ENCODE peak calls at places on chromosomes 3 and 15, in four cellular contexts. Q is sigmoid colon, I is A549, Y is spleen. E is an unnamed sample.
A peak's percentile ranks its signal among the peaks of the same experiment; 100 is the strongest.

GRCh38 chr3:77373619-77374018 is 333.7 kb downstream of the ROBO2 start:
- DNase-seq in Q (no peak), I (no peak), Y (no peak), E (no peak)

GRCh38 chr15:98899266-98900021 is 108.1 kb downstream of the PGPEP1L start:
- DNase-seq in Q (no peak), I (no peak), Y (peak; percentile 83), E (no peak)

GRCh38 chr3:37909067-37909911 is 47.6 kb downstream of the CTDSPL start:
- DNase-seq in Q (no peak), I (no peak), Y (no peak), E (no peak)

GRCh38 chr3:17032407-17033034 is 147.8 kb downstream of the PLCL2 start:
- DNase-seq in Q (no peak), I (peak; percentile 45), Y (no peak), E (no peak)

GRCh38 chr3:61526307-61526706 is 35.1 kb upstream of the PTPRG start:
- DNase-seq in Q (no peak), I (no peak), Y (no peak), E (no peak)

GRCh38 chr3:23316924-23317323 is 113.8 kb downstream of the UBE2E2 start:
- DNase-seq in Q (no peak), I (no peak), Y (no peak), E (no peak)

GRCh38 chr3:100401674-100402036 is 316 bp downstream of the LNP1 start:
- DNase-seq in Q (peak; percentile 71), I (no peak), Y (peak; percentile 86), E (peak; percentile 32)

GRCh38 chr15:99451484-99451883 is 114.3 kb upstream of the MEF2A start:
- DNase-seq in Q (peak; percentile 35), I (no peak), Y (no peak), E (no peak)

GRCh38 chr15:98853593-98854420 is 153.8 kb downstream of the PGPEP1L start:
- DNase-seq in Q (peak; percentile 75), I (no peak), Y (peak; percentile 77), E (no peak)

GRCh38 chr3:195905970-195906864 is 2.1 kb downstream of the TNK2 start:
- DNase-seq in Q (peak; percentile 44), I (no peak), Y (peak; percentile 69), E (no peak)

GRCh38 chr3:194587438-194587931 is 45.7 kb downstream of the TMEM44 start:
- DNase-seq in Q (no peak), I (no peak), Y (no peak), E (peak; percentile 35)

GRCh38 chr15:67198157-67198754 is 56.2 kb downstream of the AAGAB start:
- DNase-seq in Q (no peak), I (no peak), Y (no peak), E (no peak)

GRCh38 chr3:396293-396692 is 199.7 kb downstream of the CHL1 start:
- DNase-seq in Q (no peak), I (no peak), Y (no peak), E (no peak)

GRCh38 chr15:41801185-41801584 is 26.7 kb upstream of the JMJD7 start:
- DNase-seq in Q (no peak), I (no peak), Y (no peak), E (peak; percentile 67)

GRCh38 chr3:189941679-189942078 is 179.0 kb downstream of the P3H2 start:
- DNase-seq in Q (no peak), I (peak; percentile 41), Y (no peak), E (no peak)

GRCh38 chr15:76330281-76330680 is 6.3 kb upstream of the ISL2 start:
- DNase-seq in Q (peak; percentile 80), I (peak; percentile 90), Y (no peak), E (peak; percentile 68)

GRCh38 chr3:189586941-189587687 is 44.1 kb upstream of the TP63 start:
- DNase-seq in Q (no peak), I (no peak), Y (no peak), E (no peak)

DNA sequence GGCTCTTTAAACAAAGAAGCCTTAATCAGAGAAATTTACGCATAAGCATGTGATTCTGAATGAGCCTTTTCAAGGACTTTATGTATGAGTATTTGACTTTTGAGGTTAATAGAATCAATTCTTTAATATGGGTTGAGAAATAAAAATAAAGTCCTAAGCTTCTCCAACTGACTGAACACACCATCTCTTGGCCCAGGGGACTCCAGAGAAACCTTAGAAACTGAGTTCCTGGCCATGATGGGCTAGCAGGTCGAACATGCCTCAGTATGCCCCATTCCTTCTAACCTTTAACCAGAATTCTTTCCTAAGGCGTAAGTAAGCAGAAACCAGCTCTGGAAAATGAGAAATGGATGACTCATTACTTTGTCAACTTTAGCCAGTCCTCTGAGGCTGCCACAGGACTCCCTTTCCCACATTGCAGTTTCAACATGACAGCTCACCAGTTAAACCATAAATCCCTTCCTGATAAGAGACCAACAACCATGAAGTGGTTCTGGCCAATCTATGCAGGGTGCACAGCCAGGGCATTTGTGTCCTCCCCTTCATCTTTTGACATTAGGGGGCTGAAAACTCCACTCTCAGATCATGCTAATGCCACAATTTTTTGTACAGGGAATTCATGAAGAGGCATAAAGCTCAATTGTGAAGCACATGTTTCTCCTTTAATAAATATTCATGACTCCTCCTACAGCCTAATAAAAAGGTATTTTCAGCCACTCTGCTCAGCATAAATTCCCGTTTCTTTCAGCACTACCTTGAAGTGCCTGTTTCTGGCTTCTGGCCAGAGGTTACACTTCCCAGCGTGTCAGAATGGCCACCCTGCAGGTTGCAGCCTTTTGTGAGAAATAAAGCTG is 33.3 kb downstream of the TM4SF18 start:
- DNase-seq in Q (no peak), I (peak; percentile 65), Y (no peak), E (peak; percentile 71)
- TF ChIP-seq POLR2A in Q (no peak), I (no peak), Y (no peak), E (no peak)

DNA sequence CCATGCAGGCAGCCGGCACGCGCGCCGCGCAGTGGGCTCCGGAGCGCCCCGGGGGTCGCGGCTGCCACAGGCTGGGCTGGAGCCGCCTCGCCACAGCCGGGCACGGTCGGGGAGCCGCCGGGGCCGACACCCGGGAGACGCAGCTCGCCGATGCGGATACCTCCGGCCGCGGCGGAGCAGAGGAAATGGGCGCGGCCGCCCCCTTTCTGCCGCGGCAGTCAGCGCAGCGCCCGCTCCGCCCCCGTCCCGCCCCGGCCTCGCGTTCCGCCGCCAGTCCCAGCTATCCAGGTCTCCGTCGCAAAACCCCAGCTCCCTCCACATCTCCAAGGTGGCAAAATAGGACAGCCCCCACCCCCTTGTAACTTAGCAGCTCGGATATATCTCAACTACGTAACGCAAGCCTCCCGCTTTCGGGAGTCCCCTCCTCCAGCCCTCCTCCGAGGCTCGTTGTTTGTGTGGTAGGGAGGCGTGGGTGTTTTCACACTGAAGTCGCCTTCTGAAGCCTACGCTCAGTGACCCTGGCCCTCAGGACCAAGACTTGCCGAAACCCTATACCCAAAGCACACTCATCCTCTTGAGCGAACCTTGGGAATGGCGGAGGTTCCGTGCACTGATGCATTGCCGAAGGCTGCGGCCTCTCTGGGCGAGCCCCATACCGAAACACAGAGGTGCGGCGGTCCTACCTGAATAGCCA is at the start of gene SH3BP5:
- DNase-seq in Q (peak; percentile 85), I (peak; percentile 81), Y (peak; percentile 97), E (peak; percentile 84)
- TF ChIP-seq POLR2A in Q (no peak), I (peak; percentile 61), Y (peak; percentile 58), E (peak; percentile 12)

DNA sequence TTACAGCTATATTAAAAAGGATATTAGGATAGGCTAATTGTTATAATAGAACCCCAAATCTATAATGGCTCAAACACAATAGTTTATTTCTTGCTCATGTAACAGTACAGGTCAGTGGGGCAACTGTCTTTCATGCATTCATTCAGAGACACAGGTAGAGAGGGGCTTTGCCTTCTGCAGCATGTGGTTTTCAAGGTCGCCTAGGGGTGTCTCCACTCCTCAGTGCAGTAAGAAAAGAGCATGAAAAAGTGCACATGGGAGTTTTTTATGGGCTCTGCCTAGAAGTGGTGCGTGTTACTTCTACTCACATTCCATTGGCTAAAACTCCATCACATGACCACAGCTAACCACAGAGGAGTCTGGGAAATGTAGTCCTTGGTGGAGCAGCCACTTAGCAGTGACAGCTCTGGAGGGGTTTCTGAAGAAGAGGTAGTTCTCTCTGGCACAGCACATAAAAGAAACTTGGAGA is 1.8 kb downstream of the ZBTB38 start:
- DNase-seq in Q (peak; percentile 81), I (peak; percentile 69), Y (no peak), E (peak; percentile 36)
- TF ChIP-seq POLR2A in Q (no peak), I (no peak), Y (no peak), E (peak; percentile 53)

DNA sequence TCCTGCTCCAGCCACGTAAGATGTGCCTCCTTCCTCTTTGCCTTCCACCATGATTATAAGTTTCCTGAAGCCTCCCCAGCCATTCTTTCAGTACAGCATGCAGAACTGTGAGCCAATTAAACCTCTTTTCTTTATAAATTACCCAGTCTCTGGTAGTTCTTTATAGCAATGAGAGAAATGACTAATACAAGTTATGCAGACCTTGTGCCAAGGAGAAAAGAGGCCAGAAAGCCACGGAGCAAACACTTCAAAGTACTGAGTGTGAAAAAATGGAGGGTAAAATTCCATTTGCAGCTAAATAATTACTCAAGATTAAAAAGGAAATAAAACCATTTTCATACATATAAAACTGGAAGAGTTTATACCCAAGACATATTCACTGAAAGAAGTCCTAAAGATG is 213.6 kb upstream of the LINGO1 start:
- DNase-seq in Q (no peak), I (no peak), Y (no peak), E (no peak)
- TF ChIP-seq POLR2A in Q (no peak), I (no peak), Y (no peak), E (no peak)

GRCh38 chr15:96564546-96564945 is 234.0 kb downstream of the NR2F2 start:
- DNase-seq in Q (no peak), I (no peak), Y (no peak), E (no peak)
- TF ChIP-seq POLR2A in Q (no peak), I (no peak), Y (no peak), E (no peak)